ENCODE peak calls at places on chromosomes 13 and 19, in five cellular contexts. D is activated CD4-positive, alpha-beta T cell treated with anti-CD3 and anti-CD28 coated beads, Interleukin-2, amount 50 U/mL, for 1 hour; W is anterior cingulate cortex; N is GDM1; B is NT2/D1. E is an unnamed sample.

GRCh38 chr13:48576448-48576993 is 43.6 kb upstream of the RCBTB2 start:
- DNase-seq in N (no peak), W (no peak), D (no peak), B (no peak), E (no peak)

GRCh38 chr19:56670401-56670960 is 1.1 kb downstream of the ZNF835 start:
- DNase-seq in W (no peak), D (no peak), N (no peak), B (no peak), E (no peak)

GRCh38 chr19:35545855-35546381 is 492 bp downstream of the TMEM147 start:
- DNase-seq in N (no peak), D (peak), W (no peak), B (no peak), E (no peak)

GRCh38 chr13:23500858-23501257 is 67.4 kb upstream of the SACS start:
- DNase-seq in D (no peak), N (no peak), B (no peak), W (no peak), E (no peak)

GRCh38 chr19:1888385-1888784 is 3.1 kb upstream of the ABHD17A start:
- DNase-seq in B (no peak), N (no peak), D (no peak), W (no peak), E (no peak)

GRCh38 chr13:113881614-113882265 is 17.9 kb upstream of the GAS6 start:
- DNase-seq in W (no peak), N (no peak), B (no peak), D (no peak), E (no peak)

GRCh38 chr13:65188691-65189090 is 2041.4 kb downstream of the PCDH9 start:
- DNase-seq in N (no peak), D (no peak), W (no peak), B (no peak), E (no peak)

GRCh38 chr13:110819203-110820014 is 95.5 kb downstream of the ANKRD10 start:
- DNase-seq in B (peak), W (peak), N (peak), D (peak), E (peak)

GRCh38 chr13:112596220-112596619 is 8.3 kb upstream of the TUBGCP3 start:
- DNase-seq in N (no peak), D (no peak), B (no peak), W (no peak), E (no peak)

GRCh38 chr13:106602178-106602577 is 34.2 kb upstream of the ARGLU1 start:
- DNase-seq in N (no peak), W (no peak), B (no peak), D (no peak), E (no peak)

GRCh38 chr13:36074659-36075058 is 56.5 kb downstream of the DCLK1 start:
- DNase-seq in B (no peak), D (no peak), N (no peak), W (peak), E (no peak)

GRCh38 chr13:96988441-96988840 is 5.8 kb downstream of the OXGR1 start:
- DNase-seq in N (no peak), B (no peak), W (no peak), D (no peak), E (no peak)

GRCh38 chr19:4590559-4590958 is 31.1 kb upstream of the SEMA6B start:
- DNase-seq in N (no peak), B (no peak), D (no peak), W (no peak), E (no peak)

GRCh38 chr19:39030854-39031367 is 1.4 kb downstream of the FBXO27 start:
- DNase-seq in N (no peak), B (no peak), D (no peak), W (no peak), E (no peak)

GRCh38 chr19:39679056-39679790 is 23.5 kb downstream of the LGALS16 start:
- DNase-seq in W (no peak), N (no peak), D (no peak), B (no peak), E (no peak)

GRCh38 chr13:110549795-110550160 is 11.7 kb downstream of the RAB20 start:
- DNase-seq in W (no peak), D (no peak), N (no peak), B (no peak), E (no peak)

GRCh38 chr19:43599635-43600295 is 3.4 kb downstream of the ZNF576 start:
- DNase-seq in N (no peak), D (no peak), B (no peak), W (peak), E (no peak)

GRCh38 chr13:71320452-71320851 is 546.6 kb downstream of the DACH1 start:
- DNase-seq in D (no peak), N (no peak), W (no peak), B (peak), E (no peak)

GRCh38 chr19:447816-448546 is 12.9 kb downstream of the SHC2 start:
- DNase-seq in W (no peak), N (no peak), D (no peak), B (no peak), E (no peak)

GRCh38 chr19:2315818-2316353 is 7.9 kb upstream of the LINGO3 start:
- DNase-seq in N (peak), B (peak), D (no peak), W (peak), E (peak)

GRCh38 chr13:78030351-78030750 is 111.7 kb upstream of the EDNRB start:
- DNase-seq in N (no peak), B (no peak), W (no peak), D (no peak), E (no peak)

GRCh38 chr19:48501446-48501960 is 10.1 kb downstream of the LMTK3 start:
- DNase-seq in D (peak), W (no peak), B (peak), N (no peak), E (no peak)

GRCh38 chr19:37987356-37988332 is 80.6 kb downstream of the SIPA1L3 start:
- DNase-seq in N (no peak), B (no peak), W (no peak), D (no peak), E (peak)

GRCh38 chr13:91813255-91813654 is 414.8 kb downstream of the GPC5 start:
- DNase-seq in W (no peak), D (no peak), B (no peak), N (no peak), E (no peak)

GRCh38 chr13:50085063-50085462 is 69.8 kb downstream of the KCNRG start:
- DNase-seq in D (no peak), B (no peak), W (no peak), N (no peak), E (no peak)

GRCh38 chr19:2216361-2217225 is 19.5 kb downstream of the PLEKHJ1 start:
- DNase-seq in B (no peak), W (no peak), D (no peak), N (no peak), E (no peak)

GRCh38 chr19:3289971-3290569 is 65.6 kb downstream of the CELF5 start:
- DNase-seq in N (no peak), W (no peak), B (no peak), D (no peak), E (no peak)

GRCh38 chr19:13234518-13234917 is 84.3 kb downstream of the IER2 start:
- DNase-seq in N (no peak), D (peak), B (peak), W (no peak), E (no peak)

GRCh38 chr19:13804830-13805683 is 9.8 kb downstream of the ZSWIM4 start:
- DNase-seq in N (no peak), W (no peak), D (no peak), B (no peak), E (no peak)

GRCh38 chr19:4425531-4425930 is 23.1 kb downstream of the CHAF1A start:
- DNase-seq in D (no peak), W (no peak), N (no peak), B (no peak), E (no peak)

GRCh38 chr13:74128171-74128767 is 5.9 kb downstream of the KLF12 start:
- DNase-seq in D (no peak), B (no peak), W (no peak), N (no peak), E (no peak)

GRCh38 chr13:27022571-27023311 is 148.9 kb downstream of the USP12 start:
- DNase-seq in B (no peak), W (no peak), D (no peak), N (no peak), E (peak)

GRCh38 chr19:29708553-29709439 is 6.3 kb downstream of the C19orf12 start:
- DNase-seq in W (no peak), B (no peak), N (no peak), D (no peak), E (no peak)

GRCh38 chr13:41678320-41678719 is 221.0 kb downstream of the RGCC start:
- DNase-seq in N (no peak), B (no peak), W (no peak), D (no peak), E (no peak)

GRCh38 chr19:13987101-13987890 is 18.8 kb downstream of the RFX1 start:
- DNase-seq in W (peak), B (no peak), D (no peak), N (peak), E (no peak)

GRCh38 chr19:17847538-17848366 is at the start of gene JAK3:
- DNase-seq in B (no peak), D (peak), W (peak), N (peak), E (peak)

GRCh38 chr19:47274891-47275865 is 493 bp downstream of the INAFM1 start:
- DNase-seq in D (no peak), B (no peak), N (no peak), W (no peak), E (no peak)

GRCh38 chr19:1275260-1275975 is at the start of gene FAM174C:
- DNase-seq in W (peak), B (peak), N (peak), D (peak), E (peak)